ENCODE peak calls at places on chromosomes 3 and 15, in six cellular contexts. One of them, this sample, is unnamed.

GRCh38 chr3:123686254-123686653 is 101.4 kb upstream of the HACD2 start:
- DNase-seq in neuronal stem cell: peak; percentile 36
- DNase-seq in pancreas: no peak
- DNase-seq in Daoy: no peak
- DNase-seq in colonic mucosa: no peak
- DNase-seq in myocyte: no peak
- DNase-seq in this sample: peak; percentile 57

GRCh38 chr3:183182732-183183610 is 20.4 kb upstream of the LAMP3 start:
- DNase-seq in neuronal stem cell: no peak
- DNase-seq in pancreas: no peak
- DNase-seq in Daoy: peak; percentile 40
- DNase-seq in colonic mucosa: no peak
- DNase-seq in myocyte: peak; percentile 45
- DNase-seq in this sample: no peak

GRCh38 chr3:141051641-141052569 is 758 bp downstream of the SPSB4 start:
- DNase-seq in neuronal stem cell: peak; percentile 72
- DNase-seq in pancreas: peak; percentile 75
- DNase-seq in Daoy: peak; percentile 26
- DNase-seq in colonic mucosa: no peak
- DNase-seq in myocyte: peak; percentile 47
- DNase-seq in this sample: peak; percentile 85

GRCh38 chr3:107208100-107208499 is 169.1 kb upstream of the CCDC54 start:
- DNase-seq in neuronal stem cell: peak; percentile 43
- DNase-seq in pancreas: no peak
- DNase-seq in Daoy: peak; percentile 92
- DNase-seq in colonic mucosa: peak; percentile 25
- DNase-seq in myocyte: peak; percentile 99
- DNase-seq in this sample: peak; percentile 52

GRCh38 chr15:61383421-61383820 is 154.3 kb upstream of the RORA start:
- DNase-seq in neuronal stem cell: no peak
- DNase-seq in pancreas: no peak
- DNase-seq in Daoy: peak; percentile 51
- DNase-seq in colonic mucosa: no peak
- DNase-seq in myocyte: peak; percentile 7
- DNase-seq in this sample: no peak

GRCh38 chr3:171671709-171672108 is 138.6 kb downstream of the PLD1 start:
- DNase-seq in neuronal stem cell: no peak
- DNase-seq in pancreas: no peak
- DNase-seq in Daoy: no peak
- DNase-seq in colonic mucosa: no peak
- DNase-seq in myocyte: no peak
- DNase-seq in this sample: no peak

GRCh38 chr15:62940359-62940754 is 102.2 kb upstream of the TPM1 start:
- DNase-seq in neuronal stem cell: no peak
- DNase-seq in pancreas: no peak
- DNase-seq in Daoy: no peak
- DNase-seq in colonic mucosa: no peak
- DNase-seq in myocyte: no peak
- DNase-seq in this sample: no peak

GRCh38 chr3:16536344-16536663 is 22.8 kb upstream of the RFTN1 start:
- DNase-seq in neuronal stem cell: no peak
- DNase-seq in pancreas: no peak
- DNase-seq in Daoy: no peak
- DNase-seq in colonic mucosa: no peak
- DNase-seq in myocyte: no peak
- DNase-seq in this sample: no peak

GRCh38 chr3:141410861-141411771 is 42.8 kb downstream of the ZBTB38 start:
- DNase-seq in neuronal stem cell: no peak
- DNase-seq in pancreas: no peak
- DNase-seq in Daoy: peak; percentile 42
- DNase-seq in colonic mucosa: peak; percentile 33
- DNase-seq in myocyte: no peak
- DNase-seq in this sample: no peak

GRCh38 chr3:22269827-22270226 is 518.8 kb upstream of the ZNF385D start:
- DNase-seq in neuronal stem cell: no peak
- DNase-seq in pancreas: no peak
- DNase-seq in Daoy: no peak
- DNase-seq in colonic mucosa: no peak
- DNase-seq in myocyte: no peak
- DNase-seq in this sample: no peak

GRCh38 chr15:75928680-75929608 is 25.3 kb downstream of the FBXO22 start:
- DNase-seq in neuronal stem cell: peak; percentile 24
- DNase-seq in pancreas: no peak
- DNase-seq in Daoy: peak; percentile 39
- DNase-seq in colonic mucosa: peak; percentile 25
- DNase-seq in myocyte: peak; percentile 38
- DNase-seq in this sample: peak; percentile 71

GRCh38 chr15:43828061-43828657 is 1.4 kb downstream of the WDR76 start:
- DNase-seq in neuronal stem cell: no peak
- DNase-seq in pancreas: no peak
- DNase-seq in Daoy: no peak
- DNase-seq in colonic mucosa: no peak
- DNase-seq in myocyte: peak; percentile 10
- DNase-seq in this sample: peak; percentile 5